ENCODE peak calls at places on chromosomes 5 and 9, in seven cellular contexts. E, D, G, Z, X, T and S are unnamed samples. For H3K4me1, the result is how much of the 10 kb centered on the place peaks cover.

GRCh38 chr5:3194684-3195083 is 400.9 kb upstream of the IRX1 start:
- DNase-seq in Z (no peak), D (no peak), G (no peak), E (no peak), X (no peak), T (no peak), S (no peak)

GRCh38 chr5:96781031-96781733 is 26.6 kb downstream of the ERAP1 start:
- DNase-seq in X (no peak), D (no peak), G (no peak), T (no peak), E (no peak), Z (peak), S (peak)

GRCh38 chr5:59656351-59657254 is 236.9 kb downstream of the PDE4D start:
- DNase-seq in D (peak), E (no peak), X (no peak), Z (no peak), T (peak), G (no peak), S (peak)

GRCh38 chr5:113615708-113616107 is 102.2 kb downstream of the YTHDC2 start:
- DNase-seq in G (no peak), E (no peak), T (no peak), D (peak), Z (peak), X (no peak), S (peak)

GRCh38 chr9:121620777-121621437 is 30.5 kb upstream of the DAB2IP start:
- DNase-seq in Z (no peak), E (peak), G (no peak), T (no peak), D (peak), X (peak), S (peak)

GRCh38 chr9:119968837-119969707 is 599.8 kb upstream of the BRINP1 start:
- DNase-seq in Z (peak), G (peak), D (peak), E (peak), T (peak), X (peak), S (peak)

GRCh38 chr5:42021923-42022322 is 96.8 kb downstream of the FBXO4 start:
- DNase-seq in G (no peak), Z (no peak), D (no peak), T (no peak), E (no peak), X (no peak), S (peak)

GRCh38 chr5:94432499-94432898 is 185.9 kb downstream of the KIAA0825 start:
- DNase-seq in E (no peak), G (no peak), X (no peak), Z (peak), T (peak), D (no peak), S (peak)

GRCh38 chr5:9239626-9240025 is 306.2 kb downstream of the SEMA5A start:
- DNase-seq in G (no peak), D (no peak), Z (peak), E (no peak), T (no peak), X (no peak), S (peak)

GRCh38 chr9:79731483-79731882 is 159.7 kb downstream of the TLE4 start:
- DNase-seq in E (no peak), X (no peak), T (no peak), G (no peak), Z (no peak), D (peak), S (no peak)

GRCh38 chr5:58018016-58018415 is 441.9 kb downstream of the PLK2 start:
- DNase-seq in T (peak), D (no peak), G (no peak), Z (no peak), X (no peak), E (no peak), S (no peak)

GRCh38 chr5:30446456-30446855 is 747.0 kb upstream of the CDH6 start:
- DNase-seq in T (no peak), E (no peak), G (no peak), X (no peak), Z (no peak), D (no peak), S (no peak)

GRCh38 chr9:130298663-130299279 is 33.2 kb downstream of the HMCN2 start:
- DNase-seq in T (no peak), E (peak), G (peak), D (peak), Z (no peak), X (peak), S (peak)

GRCh38 chr5:16995372-16995771 is 59.3 kb upstream of the MYO10 start:
- DNase-seq in E (no peak), Z (no peak), G (no peak), T (no peak), D (no peak), X (no peak), S (no peak)

GRCh38 chr9:13481274-13481673 is 201.8 kb upstream of the MPDZ start:
- DNase-seq in T (no peak), X (no peak), G (no peak), Z (no peak), E (no peak), D (no peak), S (no peak)

GRCh38 chr5:128494516-128494915 is 43.5 kb downstream of the FBN2 start:
- DNase-seq in Z (no peak), E (no peak), G (no peak), T (no peak), X (peak), D (peak), S (no peak)

GRCh38 chr9:14345586-14346237 is 31.8 kb upstream of the NFIB start:
- DNase-seq in X (peak), Z (no peak), T (no peak), D (no peak), E (peak), G (no peak), S (no peak)

GRCh38 chr9:90967171-90967570 is 165.6 kb downstream of the SYK start:
- DNase-seq in D (peak), Z (no peak), G (no peak), T (no peak), E (no peak), X (no peak), S (no peak)

GRCh38 chr9:123102380-123103113 is 69.1 kb downstream of the GPR21 start:
- DNase-seq in X (no peak), G (no peak), E (no peak), Z (peak), T (no peak), D (peak), S (peak)

GRCh38 chr5:6733411-6734242 is 20.4 kb downstream of the TENT4A start:
- DNase-seq in E (no peak), D (no peak), G (no peak), T (no peak), Z (peak), X (no peak), S (peak)

GRCh38 chr9:134585746-134586706 is 55.6 kb upstream of the COL5A1 start:
- DNase-seq in D (peak), E (peak), G (no peak), Z (peak), X (peak), T (peak), S (peak)

GRCh38 chr5:142145106-142145900 is 36.7 kb downstream of the NDFIP1 start:
- DNase-seq in Z (peak), G (no peak), E (peak), D (peak), T (peak), X (peak), S (peak)

GRCh38 chr9:99296375-99296951 is 74.4 kb downstream of the SEC61B start:
- DNase-seq in X (no peak), G (no peak), E (no peak), D (no peak), Z (no peak), T (no peak), S (no peak)

GRCh38 chr9:130936285-130937117 is 2.5 kb downstream of the FIBCD1 start:
- DNase-seq in G (no peak), Z (peak), T (peak), D (peak), E (peak), X (peak), S (peak)

GRCh38 chr9:134391319-134392231 is 65.3 kb downstream of the RXRA start:
- DNase-seq in E (no peak), D (no peak), X (no peak), Z (no peak), T (no peak), G (no peak), S (no peak)

GRCh38 chr5:134857401-134857800 is 11.6 kb downstream of the C5orf24 start:
- DNase-seq in T (no peak), E (no peak), G (no peak), X (no peak), Z (no peak), D (no peak), S (no peak)

GRCh38 chr9:131733601-131734061 is 6.2 kb downstream of the RAPGEF1 start:
- DNase-seq in X (peak), E (no peak), D (peak), T (peak), Z (peak), G (no peak), S (peak)

GRCh38 chr9:132011309-132011708 is 68.4 kb downstream of the MED27 start:
- DNase-seq in X (no peak), G (no peak), E (no peak), Z (no peak), D (no peak), T (no peak), S (no peak)

GRCh38 chr5:72305194-72306142 is 14.6 kb downstream of the MRPS27 start:
- DNase-seq in D (no peak), X (no peak), Z (no peak), E (no peak), G (no peak), T (no peak), S (no peak)

GRCh38 chr9:99192786-99193465 is 28.8 kb downstream of the ALG2 start:
- DNase-seq in X (no peak), T (no peak), G (no peak), E (no peak), D (peak), Z (peak), S (peak)

GRCh38 chr5:176774216-176775171 is 35.9 kb upstream of the UNC5A start:
- DNase-seq in X (peak), Z (no peak), T (no peak), D (peak), E (peak), G (no peak), S (no peak)

GRCh38 chr9:32665101-32665500 is 29.6 kb upstream of the TAF1L start:
- DNase-seq in T (no peak), D (peak), Z (peak), E (no peak), G (no peak), X (no peak), S (no peak)

GRCh38 chr5:140603739-140604138 is 29.2 kb downstream of the CD14 start:
- DNase-seq in T (no peak), D (no peak), G (no peak), E (no peak), Z (no peak), X (no peak), S (no peak)

GRCh38 chr5:140596364-140596763 is 31.7 kb downstream of the SLC35A4 start:
- DNase-seq in X (no peak), Z (no peak), E (no peak), D (no peak), T (no peak), G (no peak), S (no peak)

GRCh38 chr5:140598836-140599235 is 34.1 kb downstream of the CD14 start:
- DNase-seq in Z (no peak), X (no peak), G (no peak), T (peak), D (no peak), E (no peak), S (no peak)

GRCh38 chr5:140602165-140602564 is 30.8 kb downstream of the CD14 start:
- DNase-seq in X (no peak), G (no peak), E (no peak), Z (no peak), T (no peak), D (no peak), S (no peak)

DNA sequence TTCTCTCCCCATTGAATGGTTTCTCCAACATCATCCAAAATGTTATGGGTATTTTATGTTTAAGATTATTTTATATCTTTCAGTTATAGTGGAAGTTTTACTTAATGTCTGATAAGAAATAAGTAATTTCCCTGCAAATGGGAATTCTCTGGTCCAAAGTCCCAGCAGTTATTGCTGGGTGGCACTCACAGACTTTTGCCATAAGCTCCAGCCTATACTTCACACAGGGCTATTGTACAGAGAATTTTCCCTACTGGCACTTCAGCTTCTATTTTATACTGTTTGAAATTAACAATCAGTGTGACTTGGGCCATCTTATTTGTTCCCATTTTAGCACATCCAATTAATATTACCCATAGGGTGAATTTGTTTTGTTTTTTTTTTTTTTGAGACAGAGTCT is 32.9 kb downstream of the CD14 start:
- DNase-seq in D (no peak), Z (no peak), T (no peak), X (no peak), G (no peak), E (no peak), S (no peak)
- H3K4me1 ChIP-seq in D (under half), Z (under half), T (under half), X (under half), G (under half), E (under half), S (under half)

GRCh38 chr5:178825444-178825843 is 34.3 kb upstream of the ZNF354B start:
- DNase-seq in Z (no peak), D (no peak), X (no peak), G (no peak), E (no peak), T (no peak), S (no peak)
- H2BK120ac ChIP-seq in Z (no peak), D (no peak), X (no peak), G (no peak), E (no peak), T (no peak), S (no peak)

DNA sequence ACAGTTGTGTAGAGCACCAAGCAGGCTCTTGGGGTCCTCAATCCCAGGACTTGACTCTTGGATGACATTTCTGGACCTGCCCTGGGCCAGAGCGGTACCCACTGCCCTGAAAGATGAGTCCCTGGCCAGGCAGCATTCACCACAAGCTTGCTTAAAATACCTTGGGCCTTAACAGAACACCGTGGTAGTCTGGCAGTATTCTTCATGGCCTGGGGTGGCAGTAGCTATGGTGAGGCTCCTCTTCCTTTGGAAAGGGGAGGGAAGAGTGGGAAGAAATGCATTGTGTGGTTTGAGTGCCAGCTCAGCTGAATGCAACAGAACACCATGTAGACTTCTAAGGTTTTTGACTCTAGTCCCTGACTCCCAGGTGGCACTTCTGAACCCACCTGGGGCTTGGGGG is 29.4 kb upstream of the IRGM start:
- DNase-seq in E (no peak), G (no peak), T (no peak), D (peak), X (no peak), Z (no peak), S (no peak)
- H3K4me1 ChIP-seq in E (under half), G (under half), T (under half), D (under half), X (under half), Z (under half), S (under half)

GRCh38 chr5:127417534-127417933 is 99.9 kb upstream of the PRRC1 start:
- DNase-seq in D (no peak), T (no peak), Z (no peak), X (no peak), E (no peak), G (no peak), S (no peak)

GRCh38 chr5:127418378-127418777 is 99.1 kb upstream of the PRRC1 start:
- DNase-seq in E (no peak), T (no peak), Z (no peak), D (no peak), G (no peak), X (no peak), S (no peak)

GRCh38 chr5:127419858-127420257 is 97.6 kb upstream of the PRRC1 start:
- DNase-seq in T (no peak), E (no peak), X (no peak), Z (no peak), G (no peak), D (no peak), S (no peak)

GRCh38 chr5:127416896-127417295 is 100.5 kb upstream of the PRRC1 start:
- DNase-seq in D (no peak), T (no peak), Z (no peak), G (no peak), X (no peak), E (no peak), S (no peak)

GRCh38 chr5:127419007-127419406 is 98.4 kb upstream of the PRRC1 start:
- DNase-seq in D (peak), Z (no peak), T (no peak), E (no peak), X (no peak), G (no peak), S (no peak)
- H2BK120ac ChIP-seq in D (no peak), Z (no peak), T (no peak), E (no peak), X (no peak), G (no peak), S (no peak)

DNA sequence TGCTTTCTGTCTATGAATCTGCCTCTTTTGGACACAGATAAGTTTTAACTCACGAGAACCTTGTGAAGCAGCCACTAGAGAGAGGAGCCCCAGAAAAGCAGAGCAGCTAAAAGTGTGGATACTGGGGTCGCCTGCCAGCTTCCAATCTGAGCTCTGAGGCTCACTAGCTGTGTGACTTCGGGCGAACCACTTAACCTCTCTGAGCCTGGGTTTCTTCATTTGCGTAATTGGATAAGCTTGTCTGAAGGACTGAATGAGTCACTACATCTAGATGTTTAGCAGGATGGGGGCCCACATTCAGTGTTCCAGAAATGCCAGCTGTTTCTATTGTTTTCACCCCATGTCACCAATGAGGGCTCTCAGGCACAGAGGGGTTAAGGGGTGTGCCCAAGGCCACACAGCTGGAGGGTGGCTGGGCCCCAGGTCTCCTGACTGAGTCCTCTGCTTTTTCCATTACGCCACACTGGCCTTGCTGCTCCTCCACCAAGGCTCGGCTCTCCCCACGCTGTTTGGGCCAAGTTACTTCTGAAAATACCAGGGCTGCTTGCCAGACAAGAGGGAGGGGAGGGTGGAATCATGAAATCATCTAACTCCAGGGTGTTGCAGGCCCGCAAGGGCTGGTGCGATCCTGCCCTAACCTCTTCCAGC is 36.2 kb downstream of the SH3PXD2B start:
- DNase-seq in Z (peak), D (no peak), T (no peak), E (no peak), X (no peak), G (no peak), S (peak)
- H3K4me1 ChIP-seq in Z (under half), D (under half), T (under half), E (under half), X (under half), G (under half), S (under half)

DNA sequence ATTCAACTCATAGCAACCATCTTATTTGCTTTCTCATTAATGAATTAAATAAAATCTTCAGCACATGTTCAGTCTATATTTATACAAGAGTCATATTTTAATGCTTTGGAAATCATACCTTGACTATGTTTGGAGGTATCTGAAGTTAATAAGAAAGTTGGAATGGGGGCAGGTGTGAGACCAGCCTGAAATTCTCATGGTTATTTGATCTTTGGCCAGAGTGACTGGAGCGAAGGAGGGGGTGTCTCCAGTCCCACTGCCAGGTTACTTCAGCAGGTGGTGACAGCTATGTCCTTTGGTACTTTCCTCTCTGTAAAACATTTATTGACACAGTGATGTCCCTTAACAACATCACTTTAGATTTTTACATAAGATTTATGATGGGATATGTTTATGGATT is 318.1 kb upstream of the SGCD start:
- DNase-seq in T (no peak), G (no peak), E (no peak), D (no peak), Z (no peak), X (no peak), S (no peak)
- H2BK120ac ChIP-seq in T (no peak), G (no peak), E (no peak), D (no peak), Z (no peak), X (no peak), S (no peak)

GRCh38 chr5:32275421-32275765 is 37.3 kb downstream of the MTMR12 start:
- DNase-seq in D (peak), E (no peak), G (no peak), X (no peak), Z (no peak), T (no peak), S (peak)
- H3K4me1 ChIP-seq in D (under half), E (under half), G (under half), X (under half), Z (under half), T (under half), S (under half)